ENCODE peak calls at places on chromosomes 11 and 22, in eight cellular contexts. T is neural progenitor cell; G is adrenal gland; R is ELF-1; S is B cell; Q is psoas muscle; P is K562; M is stimulated activated CD4-positive, alpha-beta T cell treated with anti-CD3 and anti-CD28 coated beads, Interleukin-15, amount 100 ng/mL, for 1 hour. J is an unnamed sample.

GRCh38 chr11:14974723-14975587 is 2.8 kb upstream of the CALCA start:
- DNase-seq in T (peak), G (peak), R (peak), S (peak), Q (peak), P (peak), M (no peak), J (no peak)

GRCh38 chr11:34204396-34205279 is 99.2 kb downstream of the NAT10 start:
- DNase-seq in T (no peak), G (no peak), R (no peak), S (no peak), Q (no peak), P (no peak), M (no peak), J (no peak)

GRCh38 chr11:72844356-72844755 is 30.1 kb downstream of the ATG16L2 start:
- DNase-seq in T (no peak), G (no peak), R (no peak), S (no peak), Q (no peak), P (no peak), M (no peak), J (peak)

GRCh38 chr22:21947040-21948014 is 5.3 kb downstream of the PPM1F start:
- DNase-seq in T (peak), G (no peak), R (peak), S (no peak), Q (no peak), P (peak), M (no peak), J (no peak)

GRCh38 chr11:61777234-61778090 is 14.9 kb downstream of the TMEM258 start:
- DNase-seq in T (no peak), G (peak), R (peak), S (peak), Q (peak), P (peak), M (peak), J (no peak)

GRCh38 chr11:67178421-67178820 is 59.4 kb downstream of the KDM2A start:
- DNase-seq in T (no peak), G (no peak), R (no peak), S (no peak), Q (no peak), P (no peak), M (no peak), J (no peak)

GRCh38 chr11:2943711-2944118 is 14.5 kb upstream of the PHLDA2 start:
- DNase-seq in T (no peak), G (peak), R (no peak), S (no peak), Q (no peak), P (no peak), M (no peak), J (no peak)

GRCh38 chr22:48651036-48651890 is 1176.4 kb downstream of the BRD1 start:
- DNase-seq in T (no peak), G (no peak), R (no peak), S (no peak), Q (no peak), P (no peak), M (no peak), J (no peak)

GRCh38 chr11:68012843-68013610 is 2.9 kb downstream of the ALDH3B1 start:
- DNase-seq in T (no peak), G (peak), R (peak), S (no peak), Q (no peak), P (no peak), M (no peak), J (peak)

GRCh38 chr22:29156507-29156906 is 49.2 kb upstream of the EMID1 start:
- DNase-seq in T (peak), G (no peak), R (peak), S (no peak), Q (no peak), P (peak), M (no peak), J (no peak)

GRCh38 chr11:129992161-129992944 is 10.3 kb downstream of the PRDM10 start:
- DNase-seq in T (peak), G (peak), R (peak), S (peak), Q (no peak), P (peak), M (no peak), J (no peak)

GRCh38 chr22:48944756-48945620 is 882.7 kb downstream of the BRD1 start:
- DNase-seq in T (no peak), G (no peak), R (no peak), S (no peak), Q (no peak), P (no peak), M (no peak), J (no peak)

GRCh38 chr11:62593434-62594044 is 2.2 kb upstream of the TUT1 start:
- DNase-seq in T (peak), G (peak), R (peak), S (peak), Q (peak), P (peak), M (peak), J (no peak)

GRCh38 chr11:17651681-17652080 is 67.7 kb upstream of the MYOD1 start:
- DNase-seq in T (no peak), G (no peak), R (no peak), S (no peak), Q (no peak), P (no peak), M (no peak), J (no peak)

GRCh38 chr11:111823131-111823530 is 48.2 kb downstream of the ALG9 start:
- DNase-seq in T (no peak), G (no peak), R (no peak), S (no peak), Q (no peak), P (no peak), M (no peak), J (no peak)

GRCh38 chr22:29093980-29094379 is 21.1 kb downstream of the KREMEN1 start:
- DNase-seq in T (no peak), G (no peak), R (no peak), S (no peak), Q (no peak), P (no peak), M (no peak), J (no peak)

GRCh38 chr11:2091786-2092463 is 47.3 kb downstream of the IGF2 start:
- DNase-seq in T (no peak), G (no peak), R (no peak), S (no peak), Q (no peak), P (no peak), M (no peak), J (no peak)

GRCh38 chr11:18772211-18772610 is 19.4 kb downstream of the PTPN5 start:
- DNase-seq in T (no peak), G (no peak), R (no peak), S (no peak), Q (no peak), P (no peak), M (no peak), J (no peak)

GRCh38 chr11:45658292-45658991 is 7.0 kb downstream of the CHST1 start:
- DNase-seq in T (peak), G (peak), R (peak), S (no peak), Q (peak), P (no peak), M (no peak), J (peak)

GRCh38 chr11:8567597-8568198 is 26.3 kb downstream of the STK33 start:
- DNase-seq in T (no peak), G (no peak), R (no peak), S (no peak), Q (no peak), P (no peak), M (no peak), J (no peak)

GRCh38 chr11:9613830-9614762 is 40.6 kb downstream of the WEE1 start:
- DNase-seq in T (peak), G (peak), R (peak), S (peak), Q (peak), P (peak), M (peak), J (peak)

GRCh38 chr11:101475699-101476098 is 108.1 kb downstream of the TRPC6 start:
- DNase-seq in T (no peak), G (no peak), R (no peak), S (no peak), Q (no peak), P (no peak), M (no peak), J (no peak)

GRCh38 chr11:71333473-71333872 is 81.1 kb upstream of the SHANK2 start:
- DNase-seq in T (no peak), G (no peak), R (no peak), S (no peak), Q (no peak), P (no peak), M (no peak), J (no peak)

GRCh38 chr11:35721576-35722341 is 59.2 kb downstream of the TRIM44 start:
- DNase-seq in T (no peak), G (no peak), R (no peak), S (peak), Q (no peak), P (no peak), M (no peak), J (no peak)

GRCh38 chr11:41779401-41779960 is 320.0 kb upstream of the LRRC4C start:
- DNase-seq in T (no peak), G (no peak), R (no peak), S (no peak), Q (no peak), P (no peak), M (no peak), J (no peak)

GRCh38 chr11:57222239-57222638 is 14.8 kb downstream of the APLNR start:
- DNase-seq in T (no peak), G (no peak), R (no peak), S (no peak), Q (no peak), P (no peak), M (no peak), J (no peak)

GRCh38 chr22:30893434-30894370 is 74.9 kb downstream of the MORC2 start:
- DNase-seq in T (no peak), G (no peak), R (no peak), S (no peak), Q (no peak), P (no peak), M (no peak), J (no peak)

GRCh38 chr22:17576475-17576874 is 13.2 kb downstream of the SLC25A18 start:
- DNase-seq in T (no peak), G (no peak), R (peak), S (no peak), Q (peak), P (peak), M (no peak), J (peak)

GRCh38 chr11:115145316-115145715 is 358.9 kb downstream of the CADM1 start:
- DNase-seq in T (no peak), G (no peak), R (no peak), S (no peak), Q (no peak), P (no peak), M (no peak), J (no peak)

GRCh38 chr11:17782938-17783337 is 48.4 kb downstream of the KCNC1 start:
- DNase-seq in T (no peak), G (no peak), R (no peak), S (no peak), Q (no peak), P (no peak), M (no peak), J (no peak)

GRCh38 chr22:41508770-41509170 is 35.5 kb downstream of the POLR3H start:
- DNase-seq in T (no peak), G (no peak), R (no peak), S (no peak), Q (no peak), P (no peak), M (no peak), J (no peak)

GRCh38 chr11:34754171-34754823 is 133.4 kb downstream of the EHF start:
- DNase-seq in T (no peak), G (no peak), R (no peak), S (no peak), Q (peak), P (no peak), M (no peak), J (no peak)

GRCh38 chr11:115391598-115391997 is 112.6 kb downstream of the CADM1 start:
- DNase-seq in T (peak), G (no peak), R (peak), S (no peak), Q (no peak), P (no peak), M (no peak), J (no peak)

GRCh38 chr22:20494978-20495860 is at the start of gene KLHL22:
- DNase-seq in T (no peak), G (peak), R (peak), S (peak), Q (no peak), P (peak), M (no peak), J (no peak)

GRCh38 chr22:31956360-31956759 is 12.0 kb downstream of the YWHAH start:
- DNase-seq in T (no peak), G (no peak), R (no peak), S (no peak), Q (no peak), P (no peak), M (no peak), J (no peak)

GRCh38 chr22:20312396-20313191 is 7.3 kb downstream of the DGCR6L start:
- DNase-seq in T (peak), G (peak), R (no peak), S (no peak), Q (no peak), P (peak), M (no peak), J (no peak)